ENCODE peak calls at places on chromosomes 3 and 15, in seven cellular contexts. G is esophagus squamous epithelium, M is IMR-90, I is endodermal cell, K is sigmoid colon, F is right lobe of liver, U is right cardiac atrium. Z is an unnamed sample.
A peak's percentile ranks its signal among the peaks of the same experiment; 100 is the strongest.

GRCh38 chr3:125644036-125645025 is 49.0 kb upstream of the OSBPL11 start:
- DNase-seq in F (peak; percentile 83), G (no peak), U (peak; percentile 81), K (peak; percentile 79), I (no peak), M (peak; percentile 8), Z (no peak)

GRCh38 chr15:55638764-55639163 is 50.6 kb upstream of the PYGO1 start:
- DNase-seq in G (no peak), I (no peak), M (no peak), U (no peak), F (no peak), K (no peak), Z (no peak)

GRCh38 chr3:102225407-102226132 is 209.2 kb upstream of the ZPLD1 start:
- DNase-seq in U (no peak), K (no peak), G (no peak), I (no peak), F (no peak), M (peak; percentile 86), Z (no peak)

GRCh38 chr3:36729204-36730056 is 34.9 kb downstream of the DCLK3 start:
- DNase-seq in U (no peak), I (no peak), F (no peak), G (no peak), M (peak; percentile 69), K (no peak), Z (no peak)

GRCh38 chr3:51389423-51390183 is 1.5 kb upstream of the RBM15B start:
- DNase-seq in F (peak; percentile 64), M (peak; percentile 50), I (peak; percentile 85), K (no peak), G (no peak), U (peak; percentile 69), Z (no peak)

GRCh38 chr3:52345521-52346110 is 29.5 kb downstream of the DNAH1 start:
- DNase-seq in I (no peak), M (peak; percentile 21), F (no peak), U (peak; percentile 19), G (no peak), K (no peak), Z (no peak)

GRCh38 chr3:70374179-70374578 is 61.7 kb upstream of the MDFIC2 start:
- DNase-seq in I (no peak), K (no peak), M (no peak), U (no peak), G (no peak), F (no peak), Z (no peak)

GRCh38 chr3:175646865-175647264 is 787.7 kb downstream of the NAALADL2 start:
- DNase-seq in G (no peak), K (no peak), U (no peak), I (no peak), M (peak; percentile 34), F (no peak), Z (no peak)

GRCh38 chr3:47315069-47315647 is 32.4 kb downstream of the KLHL18 start:
- DNase-seq in U (peak; percentile 60), K (no peak), F (peak; percentile 56), I (no peak), G (no peak), M (peak; percentile 7), Z (no peak)

GRCh38 chr3:152554980-152555379 is 280.0 kb upstream of the P2RY1 start:
- DNase-seq in U (no peak), F (no peak), G (no peak), K (no peak), M (peak; percentile 1), I (no peak), Z (no peak)

GRCh38 chr3:152051501-152052404 is 178.3 kb downstream of the SUCNR1 start:
- DNase-seq in U (no peak), M (peak; percentile 69), G (no peak), F (no peak), K (no peak), I (no peak), Z (no peak)

GRCh38 chr15:70633394-70633793 is 130.0 kb downstream of the UACA start:
- DNase-seq in U (peak; percentile 82), K (no peak), I (no peak), G (no peak), F (no peak), M (no peak), Z (no peak)

GRCh38 chr15:101062471-101063171 is 143.5 kb downstream of the LRRK1 start:
- DNase-seq in M (no peak), U (peak; percentile 16), I (peak; percentile 57), G (no peak), F (no peak), K (peak; percentile 42), Z (no peak)

GRCh38 chr3:134155456-134155855 is 95.2 kb downstream of the RYK start:
- DNase-seq in M (no peak), K (no peak), F (no peak), U (no peak), I (no peak), G (no peak), Z (no peak)

GRCh38 chr3:106296111-106296510 is 427.3 kb upstream of the CBLB start:
- DNase-seq in K (no peak), U (no peak), M (no peak), F (no peak), I (no peak), G (no peak), Z (no peak)

GRCh38 chr3:196284396-196284795 is 3.1 kb downstream of the PCYT1A start:
- DNase-seq in U (no peak), F (no peak), M (peak; percentile 37), I (no peak), K (no peak), G (no peak), Z (no peak)

GRCh38 chr15:62976301-62976842 is 66.2 kb upstream of the TPM1 start:
- DNase-seq in K (no peak), G (no peak), U (no peak), F (no peak), I (no peak), M (peak; percentile 64), Z (no peak)

GRCh38 chr15:26287381-26287780 is 424.3 kb upstream of the ATP10A start:
- DNase-seq in F (no peak), M (no peak), K (no peak), I (no peak), G (no peak), U (no peak), Z (no peak)

GRCh38 chr15:85749261-85750151 is 45.2 kb downstream of the KLHL25 start:
- DNase-seq in U (peak; percentile 88), K (peak; percentile 86), I (peak; percentile 54), F (no peak), G (no peak), M (peak; percentile 8), Z (no peak)

GRCh38 chr3:87798567-87798947 is 260.2 kb downstream of the CGGBP1 start:
- DNase-seq in I (no peak), F (no peak), M (no peak), K (no peak), U (no peak), G (no peak), Z (no peak)

GRCh38 chr3:69425249-69425648 is 39.4 kb upstream of the FRMD4B start:
- DNase-seq in U (no peak), G (no peak), K (no peak), M (peak; percentile 7), I (peak; percentile 71), F (no peak), Z (no peak)

GRCh38 chr3:65343031-65343430 is 655.2 kb upstream of the ADAMTS9 start:
- DNase-seq in F (no peak), G (no peak), U (no peak), I (no peak), K (no peak), M (no peak), Z (no peak)

GRCh38 chr15:38899300-38899699 is 334.7 kb upstream of the RASGRP1 start:
- DNase-seq in I (no peak), U (no peak), M (peak; percentile 92), K (no peak), G (no peak), F (no peak), Z (no peak)

GRCh38 chr15:87756072-87756471 is 500.5 kb downstream of the NTRK3 start:
- DNase-seq in U (no peak), I (no peak), F (no peak), K (no peak), G (no peak), M (no peak), Z (no peak)

GRCh38 chr3:25339220-25339619 is 88.8 kb upstream of the RARB start:
- DNase-seq in G (no peak), F (no peak), I (no peak), M (no peak), U (no peak), K (no peak), Z (no peak)

GRCh38 chr3:195207731-195208130 is 63.2 kb downstream of the XXYLT1 start:
- DNase-seq in I (peak; percentile 32), K (no peak), G (no peak), U (no peak), F (no peak), M (no peak), Z (no peak)
- H3K4me1 ChIP-seq in I (peaks cover 16% of the 10 kb centered on the region), K (peaks cover 59% of the 10 kb centered on the region), G (peaks cover 56% of the 10 kb centered on the region), U (peaks cover 16% of the 10 kb centered on the region), F (no peaks in the 10 kb centered on the region), M (peaks cover 41% of the 10 kb centered on the region), Z (peaks cover 17% of the 10 kb centered on the region)

DNA sequence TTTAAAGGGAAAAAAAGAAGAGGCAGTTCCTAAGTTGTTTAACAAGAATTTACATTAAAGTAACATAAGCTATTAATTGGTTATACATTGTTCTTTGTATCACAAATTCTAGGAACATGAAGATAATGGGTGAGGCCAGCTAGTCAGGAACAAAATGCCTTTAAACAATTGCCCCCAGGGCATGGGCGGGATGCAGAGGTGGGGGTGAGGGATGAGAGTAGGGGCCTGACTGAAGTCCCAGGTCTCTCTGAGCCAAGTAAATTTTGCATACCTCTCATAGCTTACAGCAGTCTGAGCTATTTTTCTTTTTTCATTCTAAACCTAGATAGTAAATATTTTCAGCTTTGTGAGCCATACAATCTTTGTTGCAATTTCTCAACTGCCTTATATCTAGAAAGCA is 77.8 kb upstream of the RNU6-1 start:
- DNase-seq in I (peak; percentile 41), F (no peak), U (no peak), M (no peak), G (no peak), K (no peak), Z (no peak)
- H3K27ac ChIP-seq in I (no peak overlapping the region), F (no peak overlapping the region), U (peak overlapping the region; percentile 33), M (peak overlapping the region; percentile 27), G (peak overlapping the region; percentile 13), K (peak overlapping the region; percentile 91), Z (peak overlapping the region; percentile 83)

GRCh38 chr3:12292770-12293169 is 3.9 kb downstream of the PPARG start:
- DNase-seq in F (no peak), K (no peak), I (no peak), U (no peak), M (no peak), G (no peak), Z (no peak)
- H3K4me1 ChIP-seq in F (peaks cover 7% of the 10 kb centered on the region), K (peaks cover 13% of the 10 kb centered on the region), I (no peaks in the 10 kb centered on the region), U (no peaks in the 10 kb centered on the region), M (peaks cover 6% of the 10 kb centered on the region), G (no peaks in the 10 kb centered on the region), Z (peaks cover 13% of the 10 kb centered on the region)

GRCh38 chr3:72412557-72412956 is 435.7 kb downstream of the SHQ1 start:
- DNase-seq in K (no peak), U (no peak), F (no peak), M (no peak), G (no peak), I (no peak), Z (no peak)

GRCh38 chr3:72411843-72412242 is 436.4 kb downstream of the SHQ1 start:
- DNase-seq in K (no peak), F (no peak), M (no peak), G (no peak), U (no peak), I (no peak), Z (no peak)

GRCh38 chr3:72411102-72411501 is 437.1 kb downstream of the SHQ1 start:
- DNase-seq in F (no peak), G (no peak), M (peak; percentile 22), K (no peak), I (no peak), U (no peak), Z (no peak)

GRCh38 chr3:72405943-72406585 is 442.2 kb downstream of the SHQ1 start:
- DNase-seq in M (no peak), G (no peak), U (no peak), I (no peak), K (no peak), F (no peak), Z (no peak)

GRCh38 chr3:72408983-72409779 is 439.1 kb downstream of the SHQ1 start:
- DNase-seq in K (no peak), I (no peak), U (no peak), M (no peak), G (no peak), F (no peak), Z (no peak)
- H3K27ac ChIP-seq in K (no peak overlapping the region), I (no peak overlapping the region), U (no peak overlapping the region), M (no peak overlapping the region), G (no peak overlapping the region), F (no peak overlapping the region), Z (no peak overlapping the region)